ENCODE peak calls at places on chromosome X, in six cellular contexts. O, G, W, K, X and T are unnamed samples.

GRCh38 chrX:35800479-35800878 is 2.3 kb downstream of the MAGEB16 start:
- DNase-seq in W (no peak), K (no peak), G (no peak), O (no peak), X (no peak), T (no peak)

GRCh38 chrX:40867352-40867751 is 132.0 kb upstream of the MED14 start:
- DNase-seq in O (no peak), W (no peak), X (no peak), G (no peak), K (no peak), T (no peak)

GRCh38 chrX:115423091-115423490 is 133.6 kb downstream of the LUZP4 start:
- DNase-seq in K (no peak), O (no peak), G (no peak), X (no peak), W (no peak), T (no peak)

GRCh38 chrX:4380710-4381109 is 667.3 kb upstream of the PRKX start:
- DNase-seq in W (no peak), K (no peak), O (no peak), G (no peak), X (no peak), T (peak; percentile 20)

GRCh38 chrX:1165535-1166196 is 46.8 kb downstream of the CRLF2 start:
- DNase-seq in G (no peak), W (no peak), O (no peak), K (peak; percentile 45), X (no peak), T (no peak)

GRCh38 chrX:49077941-49078340 is 1.7 kb downstream of the WDR45 start:
- DNase-seq in W (no peak), X (no peak), G (no peak), O (no peak), K (no peak), T (no peak)

GRCh38 chrX:15873566-15873965 is 19.0 kb upstream of the AP1S2 start:
- DNase-seq in O (no peak), K (no peak), W (no peak), X (no peak), G (no peak), T (no peak)

GRCh38 chrX:43728002-43728401 is 71.9 kb downstream of the MAOA start:
- DNase-seq in K (no peak), X (no peak), W (no peak), O (no peak), G (no peak), T (no peak)

GRCh38 chrX:103531002-103531401 is 11.7 kb upstream of the RAB40A start:
- DNase-seq in K (no peak), O (no peak), G (no peak), X (no peak), W (no peak), T (no peak)

GRCh38 chrX:94089149-94089548 is 415.1 kb downstream of the FAM133A start:
- DNase-seq in G (no peak), K (no peak), X (no peak), O (no peak), W (no peak), T (no peak)

GRCh38 chrX:138925330-138925729 is 213.8 kb upstream of the FGF13 start:
- DNase-seq in W (peak; percentile 2), G (no peak), O (no peak), K (no peak), X (no peak), T (no peak)

GRCh38 chrX:150696836-150697235 is 3.6 kb downstream of the MTMR1 start:
- DNase-seq in X (no peak), K (no peak), G (no peak), W (no peak), O (no peak), T (no peak)

GRCh38 chrX:57905141-57905540 is 5.1 kb downstream of the ZXDA start:
- DNase-seq in O (no peak), W (no peak), K (no peak), G (no peak), X (no peak), T (no peak)

GRCh38 chrX:153573999-153574398 is 24.9 kb downstream of the CCNQ start:
- DNase-seq in W (no peak), O (no peak), X (no peak), G (no peak), K (no peak), T (no peak)

GRCh38 chrX:154430916-154431315 is 2.4 kb downstream of the ATP6AP1 start:
- DNase-seq in W (no peak), O (no peak), K (no peak), G (no peak), X (no peak), T (no peak)

GRCh38 chrX:153922932-153923857 is 2.9 kb downstream of the ARHGAP4 start:
- DNase-seq in W (peak; percentile 47), O (peak; percentile 72), K (no peak), G (no peak), X (peak; percentile 67), T (no peak)

GRCh38 chrX:36626898-36627297 is 381.3 kb upstream of the FAM47C start:
- DNase-seq in O (no peak), K (no peak), X (no peak), G (no peak), W (no peak), T (no peak)

GRCh38 chrX:104137496-104137895 is 19.3 kb downstream of the SLC25A53 start:
- DNase-seq in O (no peak), X (peak; percentile 6), G (no peak), K (no peak), W (no peak), T (no peak)

GRCh38 chrX:132474522-132474921 is 14.3 kb downstream of the MBNL3 start:
- DNase-seq in O (no peak), X (no peak), W (no peak), G (no peak), K (no peak), T (no peak)

GRCh38 chrX:140817943-140818342 is 108.4 kb downstream of the LINC00632 start:
- DNase-seq in K (no peak), X (peak; percentile 5), O (peak; percentile 18), G (no peak), W (no peak), T (no peak)

GRCh38 chrX:9131066-9131465 is 97.1 kb upstream of the FAM9B start:
- DNase-seq in O (no peak), G (no peak), X (no peak), K (no peak), W (no peak), T (no peak)

GRCh38 chrX:123846598-123847038 is 13.2 kb upstream of the XIAP start:
- DNase-seq in X (no peak), W (no peak), K (no peak), G (no peak), O (no peak), T (no peak)

GRCh38 chrX:45623266-45623665 is 422.6 kb upstream of the DIPK2B start:
- DNase-seq in W (no peak), X (no peak), O (no peak), G (no peak), K (no peak), T (no peak)

GRCh38 chrX:118117069-118117405 is 427 bp upstream of the KLHL13 start:
- DNase-seq in O (no peak), X (no peak), W (no peak), K (peak; percentile 71), G (no peak), T (no peak)

GRCh38 chrX:131843996-131844395 is 179.1 kb upstream of the STK26 start:
- DNase-seq in K (no peak), O (no peak), W (no peak), G (no peak), X (no peak), T (no peak)

GRCh38 chrX:13693341-13693871 is 4.5 kb downstream of the RAB9A start:
- DNase-seq in K (no peak), O (no peak), W (no peak), X (no peak), G (no peak), T (no peak)

GRCh38 chrX:97126020-97126419 is 242.3 kb downstream of the RPA4 start:
- DNase-seq in X (no peak), W (no peak), O (no peak), G (no peak), K (no peak), T (no peak)

GRCh38 chrX:23736030-23736429 is 7.0 kb downstream of the ACOT9 start:
- DNase-seq in W (no peak), X (no peak), K (no peak), O (no peak), G (no peak), T (no peak)

GRCh38 chrX:47748576-47748975 is 88.1 kb upstream of the ZNF81 start:
- DNase-seq in X (no peak), G (no peak), O (no peak), K (no peak), W (no peak), T (no peak)

GRCh38 chrX:133402042-133402453 is 13.2 kb downstream of the GPC4 start:
- DNase-seq in X (no peak), G (no peak), W (no peak), K (no peak), O (no peak), T (no peak)

GRCh38 chrX:16838202-16839066 is 31.7 kb downstream of the RBBP7 start:
- DNase-seq in W (no peak), G (no peak), X (no peak), O (no peak), K (no peak), T (no peak)

GRCh38 chrX:149948001-149948400 is 9.7 kb upstream of the EOLA2 start:
- DNase-seq in W (no peak), X (no peak), G (no peak), K (no peak), O (no peak), T (no peak)